ENCODE peak calls at places on chromosomes 2 and 18, in nine cellular contexts. L is cardiac muscle cell; C is activated CD8-positive, alpha-beta memory T cell treated with anti-CD3 and anti-CD28 coated beads, Interleukin-2, amount 50 U/mL, for 48 hours; W is dorsolateral prefrontal cortex; Z is NCI-H774; P is T-helper 1 cell; M is NCI-H1417; S is stimulated activated CD8-positive, alpha-beta memory T cell treated with anti-CD3 and anti-CD28 coated beads, Interleukin-15, amount 100 ng/mL, for 4 hours; N is GM12892. J is an unnamed sample.

GRCh38 chr2:137535897-137536296 is 428.4 kb upstream of the HNMT start:
- DNase-seq in L (no peak), C (no peak), W (no peak), Z (no peak), P (no peak), M (no peak), S (no peak), N (no peak), J (no peak)

GRCh38 chr18:43422483-43422882 is 145.2 kb upstream of the SYT4 start:
- DNase-seq in L (peak), C (no peak), W (no peak), Z (peak), P (no peak), M (no peak), S (no peak), N (no peak), J (peak)

GRCh38 chr18:77023115-77023782 is 109.3 kb downstream of the MBP start:
- DNase-seq in L (no peak), C (no peak), W (no peak), Z (no peak), P (no peak), M (no peak), S (no peak), N (no peak), J (no peak)

GRCh38 chr2:219433666-219434467 is 776 bp upstream of the SPEG start:
- DNase-seq in L (peak), C (no peak), W (no peak), Z (no peak), P (no peak), M (no peak), S (no peak), N (no peak), J (peak)

GRCh38 chr2:134371041-134371440 is 117.2 kb downstream of the MGAT5 start:
- DNase-seq in L (no peak), C (no peak), W (no peak), Z (no peak), P (no peak), M (no peak), S (no peak), N (no peak), J (peak)

GRCh38 chr2:150125708-150126107 is 361.8 kb downstream of the RND3 start:
- DNase-seq in L (no peak), C (no peak), W (no peak), Z (no peak), P (no peak), M (no peak), S (no peak), N (no peak), J (peak)

GRCh38 chr2:232466221-232466620 is 10.3 kb downstream of the ALPI start:
- DNase-seq in L (no peak), C (no peak), W (no peak), Z (no peak), P (no peak), M (no peak), S (no peak), N (no peak), J (no peak)

GRCh38 chr2:13433954-13434353 is 717.2 kb downstream of the TRIB2 start:
- DNase-seq in L (no peak), C (no peak), W (no peak), Z (no peak), P (no peak), M (no peak), S (no peak), N (no peak), J (no peak)

GRCh38 chr2:131156452-131157149 is 51.5 kb downstream of the PLEKHB2 start:
- DNase-seq in L (no peak), C (no peak), W (no peak), Z (no peak), P (no peak), M (no peak), S (no peak), N (no peak), J (peak)

J was measured in M059J.